ENCODE peak calls at places on chromosomes 12 and 14, in five cellular contexts. C is testis, R is HCT116, X is NAMALWA, W is glutamatergic neuron. P is an unnamed sample.

GRCh38 chr12:105725054-105725453 is 394.6 kb downstream of the C12orf75 start:
- DNase-seq in X (no peak), C (no peak), W (no peak), R (no peak), P (no peak)

GRCh38 chr14:100789460-100790417 is 36.2 kb upstream of the MEG3 start:
- DNase-seq in R (no peak), W (no peak), X (no peak), C (no peak), P (no peak)

GRCh38 chr12:32718926-32719325 is 36.8 kb downstream of the YARS2 start:
- DNase-seq in R (no peak), X (no peak), C (no peak), W (no peak), P (no peak)

GRCh38 chr12:48999371-49000131 is at the start of gene DDN:
- DNase-seq in X (peak), C (no peak), R (peak), W (peak), P (no peak)

GRCh38 chr14:30607156-30607780 is 14.9 kb upstream of the SCFD1 start:
- DNase-seq in C (no peak), R (no peak), W (no peak), X (no peak), P (no peak)

GRCh38 chr12:131592972-131593371 is 117.9 kb upstream of the SFSWAP start:
- DNase-seq in W (peak), R (no peak), X (no peak), C (no peak), P (no peak)

GRCh38 chr14:101360045-101360931 is 201.0 kb upstream of the DIO3 start:
- DNase-seq in R (no peak), W (no peak), X (peak), C (peak), P (no peak)

GRCh38 chr14:30751646-30752416 is 122.5 kb upstream of the COCH start:
- DNase-seq in C (no peak), X (peak), R (no peak), W (no peak), P (no peak)

GRCh38 chr12:54404061-54405004 is 14.7 kb downstream of the ITGA5 start:
- DNase-seq in W (peak), R (peak), C (peak), X (peak), P (peak)

GRCh38 chr12:29807125-29807524 is 23.4 kb upstream of the TMTC1 start:
- DNase-seq in X (no peak), R (no peak), C (no peak), W (no peak), P (no peak)

GRCh38 chr12:6824085-6824800 is 2.6 kb downstream of the GPR162 start:
- DNase-seq in C (no peak), R (no peak), W (no peak), X (no peak), P (no peak)

GRCh38 chr12:102950107-102950949 is 7.1 kb upstream of the ASCL1 start:
- DNase-seq in C (peak), X (no peak), R (no peak), W (peak), P (no peak)

GRCh38 chr12:67681145-67681778 is 32.7 kb downstream of the DYRK2 start:
- DNase-seq in W (no peak), C (no peak), R (no peak), X (no peak), P (peak)

GRCh38 chr12:92419201-92419600 is 273.6 kb upstream of the BTG1 start:
- DNase-seq in C (no peak), X (no peak), W (no peak), R (no peak), P (no peak)

GRCh38 chr12:117412465-117413190 is 51.2 kb upstream of the NOS1 start:
- DNase-seq in X (no peak), W (no peak), C (no peak), R (no peak), P (no peak)

GRCh38 chr14:81323621-81324400 is 76.3 kb downstream of the STON2 start:
- DNase-seq in W (peak), R (peak), X (no peak), C (no peak), P (peak)

GRCh38 chr14:20455355-20456300 is 602 bp downstream of the APEX1 start:
- DNase-seq in R (no peak), W (no peak), C (no peak), X (no peak), P (peak)

GRCh38 chr14:100424504-100425453 is 101.6 kb downstream of the SLC25A47 start:
- DNase-seq in C (no peak), X (no peak), R (no peak), W (no peak), P (no peak)

GRCh38 chr12:24049101-24049500 is 99.6 kb upstream of the SOX5 start:
- DNase-seq in W (no peak), X (no peak), C (no peak), R (no peak), P (no peak)

GRCh38 chr14:95024380-95024779 is 132.9 kb downstream of the DICER1 start:
- DNase-seq in X (no peak), W (no peak), R (no peak), C (no peak), P (no peak)

GRCh38 chr12:15520083-15520482 is 197.8 kb downstream of the PTPRO start:
- DNase-seq in R (no peak), C (no peak), X (peak), W (no peak), P (no peak)

GRCh38 chr14:42930058-42930457 is 1323.4 kb downstream of the LRFN5 start:
- DNase-seq in R (no peak), W (peak), X (peak), C (no peak), P (no peak)

GRCh38 chr12:95173392-95174251 is 43.6 kb downstream of the FGD6 start:
- DNase-seq in R (no peak), W (no peak), X (no peak), C (peak), P (no peak)

GRCh38 chr12:132492522-132492921 is 2.6 kb downstream of the FBRSL1 start:
- DNase-seq in R (no peak), C (no peak), W (no peak), X (no peak), P (no peak)

GRCh38 chr12:31118347-31118830 is 44.7 kb downstream of the DDX11 start:
- DNase-seq in X (no peak), W (no peak), R (no peak), C (no peak), P (peak)

GRCh38 chr12:1527789-1528188 is 66.6 kb downstream of the FBXL14 start:
- DNase-seq in C (no peak), R (no peak), W (no peak), X (no peak), P (no peak)

GRCh38 chr12:110932048-110932447 is 11.7 kb upstream of the MYL2 start:
- DNase-seq in W (peak), X (no peak), R (no peak), C (peak), P (no peak)

GRCh38 chr12:110744176-110744575 is 1.5 kb upstream of the PPP1CC start:
- DNase-seq in X (no peak), R (no peak), W (no peak), C (no peak), P (peak)

GRCh38 chr12:9103050-9103854 is 12.5 kb downstream of the A2M start:
- DNase-seq in W (no peak), R (no peak), C (no peak), X (peak), P (no peak)

GRCh38 chr12:109775172-109775881 is 57.9 kb downstream of the TRPV4 start:
- DNase-seq in R (no peak), X (peak), C (peak), W (peak), P (peak)

GRCh38 chr12:4112290-4112689 is 161.3 kb upstream of the CCND2 start:
- DNase-seq in X (no peak), C (no peak), W (no peak), R (no peak), P (no peak)

GRCh38 chr12:26832817-26833691 is at the start of gene ITPR2:
- DNase-seq in W (peak), R (peak), C (peak), X (peak), P (peak)

GRCh38 chr14:79363291-79363690 is 848.0 kb downstream of the DIO2 start:
- DNase-seq in R (no peak), C (no peak), W (no peak), X (no peak), P (no peak)

GRCh38 chr12:100688451-100688864 is 106.1 kb upstream of the ANO4 start:
- DNase-seq in W (no peak), R (no peak), X (no peak), C (no peak), P (peak)

GRCh38 chr14:22570132-22570949 is 18.7 kb downstream of the DAD1 start:
- DNase-seq in W (peak), X (peak), R (peak), C (peak), P (peak)

P was measured in COLO829.